ENCODE peak calls at places on chromosomes 11 and 22, in ten cellular contexts. One of them, this sample, is unnamed. For H3K36me3, the result is how much of the 10 kb centered on the place peaks cover.

GRCh38 chr11:44633641-44634040 is 68.2 kb downstream of the CD82 start:
- DNase-seq in transverse colon: no peak
- DNase-seq in upper lobe of left lung: no peak
- DNase-seq in spleen: peak
- DNase-seq in GM12878: no peak
- DNase-seq in Panc1: no peak
- DNase-seq in sigmoid colon: peak
- DNase-seq in prostate gland: no peak
- DNase-seq in stomach: no peak
- DNase-seq in SK-N-SH: peak
- DNase-seq in this sample: no peak

GRCh38 chr11:57758174-57758573 is 3.4 kb upstream of the CTNND1 start:
- DNase-seq in prostate gland: no peak
- DNase-seq in upper lobe of left lung: no peak
- DNase-seq in stomach: no peak
- DNase-seq in sigmoid colon: no peak
- DNase-seq in Panc1: no peak
- DNase-seq in SK-N-SH: no peak
- DNase-seq in GM12878: no peak
- DNase-seq in transverse colon: no peak
- DNase-seq in spleen: no peak
- DNase-seq in this sample: no peak

GRCh38 chr22:30234786-30235470 is 11.6 kb downstream of the LIF start:
- DNase-seq in Panc1: no peak
- DNase-seq in prostate gland: no peak
- DNase-seq in stomach: no peak
- DNase-seq in transverse colon: no peak
- DNase-seq in upper lobe of left lung: peak
- DNase-seq in sigmoid colon: no peak
- DNase-seq in GM12878: no peak
- DNase-seq in spleen: no peak
- DNase-seq in SK-N-SH: no peak
- DNase-seq in this sample: no peak

GRCh38 chr22:35684270-35684700 is 33.4 kb upstream of the APOL5 start:
- DNase-seq in spleen: no peak
- DNase-seq in stomach: no peak
- DNase-seq in Panc1: no peak
- DNase-seq in SK-N-SH: no peak
- DNase-seq in GM12878: no peak
- DNase-seq in transverse colon: no peak
- DNase-seq in prostate gland: no peak
- DNase-seq in sigmoid colon: no peak
- DNase-seq in upper lobe of left lung: no peak
- DNase-seq in this sample: no peak

GRCh38 chr11:62879554-62879953 is 1.1 kb upstream of the SLC3A2 start:
- DNase-seq in prostate gland: peak
- DNase-seq in GM12878: no peak
- DNase-seq in sigmoid colon: peak
- DNase-seq in stomach: peak
- DNase-seq in spleen: no peak
- DNase-seq in SK-N-SH: no peak
- DNase-seq in transverse colon: no peak
- DNase-seq in Panc1: no peak
- DNase-seq in upper lobe of left lung: no peak
- DNase-seq in this sample: no peak

GRCh38 chr11:118748056-118748455 is 42.9 kb downstream of the DDX6 start:
- DNase-seq in upper lobe of left lung: no peak
- DNase-seq in spleen: no peak
- DNase-seq in sigmoid colon: no peak
- DNase-seq in SK-N-SH: no peak
- DNase-seq in GM12878: no peak
- DNase-seq in stomach: no peak
- DNase-seq in transverse colon: no peak
- DNase-seq in Panc1: no peak
- DNase-seq in prostate gland: no peak
- DNase-seq in this sample: no peak

GRCh38 chr11:60905047-60905446 is 1.3 kb downstream of the PRPF19 start:
- DNase-seq in transverse colon: no peak
- DNase-seq in stomach: no peak
- DNase-seq in upper lobe of left lung: no peak
- DNase-seq in GM12878: no peak
- DNase-seq in Panc1: no peak
- DNase-seq in prostate gland: no peak
- DNase-seq in SK-N-SH: peak
- DNase-seq in spleen: no peak
- DNase-seq in sigmoid colon: no peak
- DNase-seq in this sample: no peak

GRCh38 chr11:124745835-124746620 is 6.0 kb downstream of the VSIG2 start:
- DNase-seq in transverse colon: peak
- DNase-seq in GM12878: no peak
- DNase-seq in spleen: peak
- DNase-seq in sigmoid colon: no peak
- DNase-seq in upper lobe of left lung: no peak
- DNase-seq in prostate gland: no peak
- DNase-seq in stomach: no peak
- DNase-seq in SK-N-SH: no peak
- DNase-seq in Panc1: no peak
- DNase-seq in this sample: no peak

GRCh38 chr22:50436841-50437341 is 37.9 kb downstream of the SBF1 start:
- DNase-seq in Panc1: no peak
- DNase-seq in sigmoid colon: no peak
- DNase-seq in prostate gland: no peak
- DNase-seq in spleen: no peak
- DNase-seq in SK-N-SH: no peak
- DNase-seq in stomach: no peak
- DNase-seq in GM12878: no peak
- DNase-seq in upper lobe of left lung: no peak
- DNase-seq in transverse colon: no peak
- DNase-seq in this sample: no peak

GRCh38 chr22:50436134-50436830 is 38.6 kb downstream of the SBF1 start:
- DNase-seq in spleen: no peak
- DNase-seq in transverse colon: no peak
- DNase-seq in upper lobe of left lung: no peak
- DNase-seq in GM12878: no peak
- DNase-seq in Panc1: no peak
- DNase-seq in SK-N-SH: no peak
- DNase-seq in stomach: no peak
- DNase-seq in prostate gland: no peak
- DNase-seq in sigmoid colon: no peak
- DNase-seq in this sample: peak

GRCh38 chr22:50439314-50440250 is 35.3 kb downstream of the SBF1 start:
- DNase-seq in upper lobe of left lung: no peak
- DNase-seq in sigmoid colon: no peak
- DNase-seq in transverse colon: no peak
- DNase-seq in GM12878: no peak
- DNase-seq in stomach: no peak
- DNase-seq in SK-N-SH: peak
- DNase-seq in spleen: no peak
- DNase-seq in Panc1: no peak
- DNase-seq in prostate gland: no peak
- DNase-seq in this sample: no peak

GRCh38 chr22:50438305-50439275 is 36.2 kb downstream of the SBF1 start:
- DNase-seq in prostate gland: no peak
- DNase-seq in spleen: no peak
- DNase-seq in upper lobe of left lung: no peak
- DNase-seq in sigmoid colon: peak
- DNase-seq in transverse colon: no peak
- DNase-seq in stomach: no peak
- DNase-seq in GM12878: no peak
- DNase-seq in SK-N-SH: peak
- DNase-seq in Panc1: no peak
- DNase-seq in this sample: no peak

DNA sequence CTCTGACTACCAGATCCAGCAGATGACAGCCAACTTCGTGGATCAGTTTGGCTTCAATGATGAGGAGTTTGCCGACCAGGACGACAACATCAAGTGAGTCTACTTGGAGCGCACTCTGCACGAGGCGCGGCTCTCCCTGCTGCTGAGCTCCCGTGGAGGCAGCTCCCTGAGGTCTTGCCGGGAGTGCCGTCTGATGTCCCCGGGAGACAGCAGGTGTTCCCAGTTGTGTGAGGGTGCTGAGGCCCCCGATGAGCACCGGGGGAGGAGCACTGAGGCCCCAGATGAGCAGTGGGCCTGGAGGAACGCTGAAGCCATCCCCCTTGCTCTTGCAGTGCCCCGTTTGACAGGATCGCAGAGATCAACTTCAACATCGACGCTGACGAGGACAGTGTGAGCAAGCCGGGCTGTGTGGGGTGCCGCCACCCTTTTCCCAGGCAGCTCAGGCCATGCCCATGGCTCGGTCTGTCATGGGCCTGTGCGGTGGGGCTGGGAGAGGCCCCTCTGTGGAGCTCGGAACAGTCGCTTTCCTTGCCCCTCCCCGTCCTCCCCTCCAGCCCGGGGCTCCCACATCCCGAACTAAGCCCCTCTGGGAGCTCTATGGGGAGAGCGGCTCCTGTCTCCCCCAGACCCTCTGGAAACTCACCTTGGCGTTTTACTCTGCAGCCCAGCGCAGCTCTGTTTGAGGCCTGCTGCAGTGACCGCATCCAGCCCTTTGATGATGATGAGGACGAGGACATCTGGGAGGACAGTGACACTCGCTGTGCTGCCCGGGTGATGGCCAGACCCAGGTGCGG is 37.1 kb downstream of the SBF1 start:
- DNase-seq in spleen: no peak
- DNase-seq in Panc1: no peak
- DNase-seq in stomach: no peak
- DNase-seq in SK-N-SH: peak
- DNase-seq in sigmoid colon: no peak
- DNase-seq in transverse colon: no peak
- DNase-seq in prostate gland: no peak
- DNase-seq in upper lobe of left lung: no peak
- DNase-seq in GM12878: no peak
- DNase-seq in this sample: no peak
- H3K36me3 ChIP-seq in spleen: half or more
- H3K36me3 ChIP-seq in Panc1: under half
- H3K36me3 ChIP-seq in stomach: half or more
- H3K36me3 ChIP-seq in SK-N-SH: half or more
- H3K36me3 ChIP-seq in sigmoid colon: under half
- H3K36me3 ChIP-seq in transverse colon: under half
- H3K36me3 ChIP-seq in prostate gland: under half
- H3K36me3 ChIP-seq in upper lobe of left lung: half or more
- H3K36me3 ChIP-seq in GM12878: under half
- H3K36me3 ChIP-seq in this sample: half or more

GRCh38 chr11:9982796-9983579 is 311.0 kb downstream of the SBF2 start:
- DNase-seq in transverse colon: peak
- DNase-seq in stomach: peak
- DNase-seq in sigmoid colon: no peak
- DNase-seq in upper lobe of left lung: no peak
- DNase-seq in prostate gland: no peak
- DNase-seq in GM12878: no peak
- DNase-seq in Panc1: no peak
- DNase-seq in spleen: no peak
- DNase-seq in SK-N-SH: no peak
- DNase-seq in this sample: no peak

GRCh38 chr11:9980931-9981330 is 313.1 kb downstream of the SBF2 start:
- DNase-seq in SK-N-SH: no peak
- DNase-seq in spleen: no peak
- DNase-seq in stomach: no peak
- DNase-seq in upper lobe of left lung: no peak
- DNase-seq in prostate gland: no peak
- DNase-seq in sigmoid colon: no peak
- DNase-seq in transverse colon: no peak
- DNase-seq in GM12878: no peak
- DNase-seq in Panc1: no peak
- DNase-seq in this sample: no peak

GRCh38 chr11:9977554-9977953 is 313.7 kb downstream of the SWAP70 start:
- DNase-seq in sigmoid colon: no peak
- DNase-seq in SK-N-SH: no peak
- DNase-seq in Panc1: no peak
- DNase-seq in upper lobe of left lung: no peak
- DNase-seq in prostate gland: no peak
- DNase-seq in GM12878: no peak
- DNase-seq in transverse colon: no peak
- DNase-seq in spleen: no peak
- DNase-seq in stomach: no peak
- DNase-seq in this sample: no peak

DNA sequence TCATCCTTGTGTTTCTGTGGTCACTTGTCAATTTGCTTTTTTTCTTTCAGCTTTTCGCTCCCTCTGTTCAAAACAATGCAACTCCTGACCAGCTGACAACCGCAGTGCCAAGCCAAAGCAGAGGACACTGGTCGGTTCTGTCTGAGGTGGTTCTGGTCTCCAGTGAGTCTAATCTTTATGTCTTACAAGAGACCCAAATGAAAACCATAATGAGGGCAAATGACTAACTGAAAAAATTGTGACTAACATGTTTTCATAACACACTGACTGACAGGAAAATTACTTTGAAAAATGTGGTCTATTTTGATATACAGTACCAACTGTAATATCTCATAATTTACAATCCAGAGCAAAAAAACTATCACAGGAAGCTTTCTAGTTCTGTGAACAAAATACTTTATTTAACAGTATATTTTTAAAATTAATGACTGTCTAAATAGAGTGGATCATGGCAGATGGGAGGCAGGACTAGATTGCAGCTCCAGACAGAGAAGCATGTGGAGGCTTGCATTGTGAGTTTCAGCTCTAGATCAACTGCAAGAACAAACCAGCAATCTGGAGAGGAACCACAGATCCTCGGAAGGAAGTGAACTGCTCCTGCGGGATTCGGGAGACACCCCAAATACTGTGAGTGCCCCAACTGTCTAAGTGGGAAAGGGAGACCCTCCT is 311.8 kb downstream of the SBF2 start:
- DNase-seq in stomach: no peak
- DNase-seq in Panc1: no peak
- DNase-seq in upper lobe of left lung: no peak
- DNase-seq in SK-N-SH: no peak
- DNase-seq in spleen: no peak
- DNase-seq in transverse colon: no peak
- DNase-seq in prostate gland: no peak
- DNase-seq in GM12878: no peak
- DNase-seq in sigmoid colon: no peak
- DNase-seq in this sample: no peak
- TF ChIP-seq POLR2AphosphoS5 in stomach: no peak
- TF ChIP-seq POLR2AphosphoS5 in Panc1: no peak
- TF ChIP-seq POLR2AphosphoS5 in upper lobe of left lung: no peak
- TF ChIP-seq POLR2AphosphoS5 in SK-N-SH: no peak
- TF ChIP-seq POLR2AphosphoS5 in spleen: no peak
- TF ChIP-seq POLR2AphosphoS5 in transverse colon: no peak
- TF ChIP-seq POLR2AphosphoS5 in prostate gland: no peak
- TF ChIP-seq POLR2AphosphoS5 in GM12878: no peak
- TF ChIP-seq POLR2AphosphoS5 in sigmoid colon: no peak
- TF ChIP-seq POLR2AphosphoS5 in this sample: no peak

DNA sequence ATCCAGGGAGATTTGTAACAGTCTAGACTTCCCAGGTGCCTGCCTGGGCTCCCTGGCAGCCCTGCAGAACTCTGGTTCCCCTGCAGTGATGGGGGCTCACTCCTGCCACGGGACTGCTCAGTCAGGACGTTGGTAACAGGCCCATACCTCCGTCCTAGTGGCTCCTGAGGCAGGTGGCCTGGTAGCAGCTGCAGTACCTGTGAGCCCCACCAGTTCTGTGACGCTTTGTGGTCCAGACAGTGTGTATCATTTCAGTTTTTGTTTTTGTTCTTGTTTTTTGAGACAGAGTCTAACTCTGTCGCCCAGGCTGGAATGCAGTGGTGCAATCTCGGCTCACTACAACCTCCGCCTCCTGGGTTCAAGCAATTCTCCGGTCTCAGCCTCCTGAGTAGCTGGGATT is 27.8 kb downstream of the POLR3H start:
- DNase-seq in stomach: no peak
- DNase-seq in upper lobe of left lung: no peak
- DNase-seq in transverse colon: no peak
- DNase-seq in sigmoid colon: no peak
- DNase-seq in SK-N-SH: no peak
- DNase-seq in Panc1: no peak
- DNase-seq in prostate gland: no peak
- DNase-seq in GM12878: no peak
- DNase-seq in spleen: no peak
- DNase-seq in this sample: no peak
- H3K36me3 ChIP-seq in stomach: half or more
- H3K36me3 ChIP-seq in upper lobe of left lung: half or more
- H3K36me3 ChIP-seq in transverse colon: under half
- H3K36me3 ChIP-seq in sigmoid colon: under half
- H3K36me3 ChIP-seq in SK-N-SH: under half
- H3K36me3 ChIP-seq in Panc1: under half
- H3K36me3 ChIP-seq in prostate gland: under half
- H3K36me3 ChIP-seq in GM12878: under half
- H3K36me3 ChIP-seq in spleen: half or more
- H3K36me3 ChIP-seq in this sample: half or more

GRCh38 chr11:126338346-126339055 is 17.0 kb upstream of the ST3GAL4 start:
- DNase-seq in SK-N-SH: no peak
- DNase-seq in prostate gland: no peak
- DNase-seq in transverse colon: no peak
- DNase-seq in stomach: no peak
- DNase-seq in GM12878: no peak
- DNase-seq in upper lobe of left lung: no peak
- DNase-seq in spleen: peak
- DNase-seq in Panc1: no peak
- DNase-seq in sigmoid colon: no peak
- DNase-seq in this sample: peak
- TF ChIP-seq POLR2AphosphoS5 in SK-N-SH: no peak
- TF ChIP-seq POLR2AphosphoS5 in prostate gland: no peak
- TF ChIP-seq POLR2AphosphoS5 in transverse colon: no peak
- TF ChIP-seq POLR2AphosphoS5 in stomach: no peak
- TF ChIP-seq POLR2AphosphoS5 in GM12878: no peak
- TF ChIP-seq POLR2AphosphoS5 in upper lobe of left lung: no peak
- TF ChIP-seq POLR2AphosphoS5 in spleen: no peak
- TF ChIP-seq POLR2AphosphoS5 in Panc1: no peak
- TF ChIP-seq POLR2AphosphoS5 in sigmoid colon: no peak
- TF ChIP-seq POLR2AphosphoS5 in this sample: no peak